ENCODE peak calls at places on chromosomes 6 and 20, in ten cellular contexts. One of them, this sample, is unnamed.

GRCh38 chr6:73580247-73581149 is 59.7 kb upstream of the EEF1A1 start:
- DNase-seq in effector CD4-positive, alpha-beta T cell: peak
- DNase-seq in H54: peak
- DNase-seq in AG08396: peak
- DNase-seq in RWPE1: peak
- DNase-seq in ELR: peak
- DNase-seq in EH: peak
- DNase-seq in SK-N-SH: peak
- DNase-seq in DMS 273 treated with DMSO at 0.1 percent for 48 hours: peak
- DNase-seq in activated naive CD4-positive, alpha-beta T cell: no peak
- DNase-seq in this sample: peak

GRCh38 chr20:59718681-59719080 is 114.3 kb downstream of the PHACTR3 start:
- DNase-seq in EH: no peak
- DNase-seq in RWPE1: no peak
- DNase-seq in ELR: no peak
- DNase-seq in DMS 273 treated with DMSO at 0.1 percent for 48 hours: no peak
- DNase-seq in SK-N-SH: no peak
- DNase-seq in H54: no peak
- DNase-seq in effector CD4-positive, alpha-beta T cell: no peak
- DNase-seq in activated naive CD4-positive, alpha-beta T cell: no peak
- DNase-seq in AG08396: no peak
- DNase-seq in this sample: no peak

GRCh38 chr20:56460459-56460858 is 8.0 kb upstream of the RTF2 start:
- DNase-seq in H54: no peak
- DNase-seq in SK-N-SH: no peak
- DNase-seq in ELR: no peak
- DNase-seq in activated naive CD4-positive, alpha-beta T cell: no peak
- DNase-seq in RWPE1: no peak
- DNase-seq in EH: no peak
- DNase-seq in DMS 273 treated with DMSO at 0.1 percent for 48 hours: no peak
- DNase-seq in AG08396: no peak
- DNase-seq in effector CD4-positive, alpha-beta T cell: peak
- DNase-seq in this sample: no peak

GRCh38 chr20:22512911-22513489 is 71.4 kb downstream of the FOXA2 start:
- DNase-seq in H54: no peak
- DNase-seq in DMS 273 treated with DMSO at 0.1 percent for 48 hours: no peak
- DNase-seq in SK-N-SH: no peak
- DNase-seq in effector CD4-positive, alpha-beta T cell: no peak
- DNase-seq in RWPE1: no peak
- DNase-seq in AG08396: no peak
- DNase-seq in ELR: no peak
- DNase-seq in EH: no peak
- DNase-seq in activated naive CD4-positive, alpha-beta T cell: no peak
- DNase-seq in this sample: no peak

GRCh38 chr20:12331236-12331635 is 413.5 kb downstream of the BTBD3 start:
- DNase-seq in EH: no peak
- DNase-seq in activated naive CD4-positive, alpha-beta T cell: no peak
- DNase-seq in effector CD4-positive, alpha-beta T cell: no peak
- DNase-seq in RWPE1: no peak
- DNase-seq in SK-N-SH: no peak
- DNase-seq in AG08396: no peak
- DNase-seq in DMS 273 treated with DMSO at 0.1 percent for 48 hours: no peak
- DNase-seq in ELR: no peak
- DNase-seq in H54: no peak
- DNase-seq in this sample: no peak

GRCh38 chr6:12137480-12137879 is 125.4 kb downstream of the HIVEP1 start:
- DNase-seq in effector CD4-positive, alpha-beta T cell: no peak
- DNase-seq in SK-N-SH: no peak
- DNase-seq in DMS 273 treated with DMSO at 0.1 percent for 48 hours: no peak
- DNase-seq in EH: peak
- DNase-seq in RWPE1: no peak
- DNase-seq in AG08396: peak
- DNase-seq in H54: no peak
- DNase-seq in activated naive CD4-positive, alpha-beta T cell: no peak
- DNase-seq in ELR: peak
- DNase-seq in this sample: peak

GRCh38 chr6:72519871-72520270 is 102.0 kb upstream of the KCNQ5 start:
- DNase-seq in DMS 273 treated with DMSO at 0.1 percent for 48 hours: no peak
- DNase-seq in AG08396: no peak
- DNase-seq in EH: no peak
- DNase-seq in SK-N-SH: no peak
- DNase-seq in effector CD4-positive, alpha-beta T cell: no peak
- DNase-seq in H54: no peak
- DNase-seq in activated naive CD4-positive, alpha-beta T cell: no peak
- DNase-seq in RWPE1: no peak
- DNase-seq in ELR: no peak
- DNase-seq in this sample: no peak

GRCh38 chr6:13303668-13304017 is 24.7 kb downstream of the TBC1D7 start:
- DNase-seq in DMS 273 treated with DMSO at 0.1 percent for 48 hours: no peak
- DNase-seq in AG08396: peak
- DNase-seq in activated naive CD4-positive, alpha-beta T cell: no peak
- DNase-seq in H54: no peak
- DNase-seq in SK-N-SH: no peak
- DNase-seq in RWPE1: no peak
- DNase-seq in effector CD4-positive, alpha-beta T cell: no peak
- DNase-seq in EH: peak
- DNase-seq in ELR: peak
- DNase-seq in this sample: no peak

GRCh38 chr6:68994561-68994960 is 359.5 kb downstream of the ADGRB3 start:
- DNase-seq in RWPE1: no peak
- DNase-seq in effector CD4-positive, alpha-beta T cell: no peak
- DNase-seq in AG08396: no peak
- DNase-seq in DMS 273 treated with DMSO at 0.1 percent for 48 hours: no peak
- DNase-seq in SK-N-SH: no peak
- DNase-seq in H54: no peak
- DNase-seq in activated naive CD4-positive, alpha-beta T cell: no peak
- DNase-seq in ELR: no peak
- DNase-seq in EH: no peak
- DNase-seq in this sample: no peak

GRCh38 chr20:1386323-1386722 is 6.5 kb downstream of the FKBP1A start:
- DNase-seq in EH: no peak
- DNase-seq in SK-N-SH: no peak
- DNase-seq in DMS 273 treated with DMSO at 0.1 percent for 48 hours: no peak
- DNase-seq in effector CD4-positive, alpha-beta T cell: no peak
- DNase-seq in RWPE1: no peak
- DNase-seq in AG08396: no peak
- DNase-seq in ELR: no peak
- DNase-seq in H54: no peak
- DNase-seq in activated naive CD4-positive, alpha-beta T cell: no peak
- DNase-seq in this sample: no peak

GRCh38 chr6:85460951-85461805 is 11.3 kb downstream of the NT5E start:
- DNase-seq in H54: no peak
- DNase-seq in activated naive CD4-positive, alpha-beta T cell: no peak
- DNase-seq in EH: peak
- DNase-seq in ELR: peak
- DNase-seq in AG08396: no peak
- DNase-seq in effector CD4-positive, alpha-beta T cell: no peak
- DNase-seq in RWPE1: no peak
- DNase-seq in SK-N-SH: no peak
- DNase-seq in DMS 273 treated with DMSO at 0.1 percent for 48 hours: no peak
- DNase-seq in this sample: no peak

GRCh38 chr20:48586728-48587127 is 241.1 kb downstream of the PREX1 start:
- DNase-seq in DMS 273 treated with DMSO at 0.1 percent for 48 hours: no peak
- DNase-seq in EH: no peak
- DNase-seq in RWPE1: no peak
- DNase-seq in AG08396: no peak
- DNase-seq in SK-N-SH: no peak
- DNase-seq in activated naive CD4-positive, alpha-beta T cell: no peak
- DNase-seq in ELR: no peak
- DNase-seq in H54: no peak
- DNase-seq in effector CD4-positive, alpha-beta T cell: no peak
- DNase-seq in this sample: no peak